ENCODE peak calls at places on chromosomes 2 and 18, in four cellular contexts. N is HepG2, W is K562, U is GM23338. Y is an unnamed sample.
A peak's percentile ranks its signal among the peaks of the same experiment; 100 is the strongest.

GRCh38 chr2:9423100-9423921 is at the start of the genes CPSF3 and ITGB1BP1:
- DNase-seq in U (peak; percentile 99), W (peak; percentile 99), N (peak; percentile 98), Y (peak; percentile 99)

GRCh38 chr2:68860111-68860510 is 11.1 kb downstream of the BMP10 start:
- DNase-seq in U (no peak), W (no peak), N (no peak), Y (no peak)

GRCh38 chr2:37180640-37181039 is 7.8 kb downstream of the SULT6B1 start:
- DNase-seq in W (no peak), U (no peak), N (no peak), Y (no peak)

GRCh38 chr2:9001229-9001628 is 2.3 kb downstream of the MBOAT2 start:
- DNase-seq in W (no peak), U (no peak), N (no peak), Y (no peak)

GRCh38 chr18:1659190-1659589 is 754.5 kb downstream of the ADCYAP1 start:
- DNase-seq in W (no peak), U (no peak), N (no peak), Y (no peak)

GRCh38 chr2:218229851-218230250 is 12.9 kb downstream of the ARPC2 start:
- DNase-seq in U (no peak), W (no peak), N (no peak), Y (no peak)

GRCh38 chr18:49613141-49613641 is 51.3 kb downstream of the LIPG start:
- DNase-seq in W (no peak), U (peak; percentile 88), N (no peak), Y (no peak)

GRCh38 chr2:216679658-216680024 is 15.7 kb downstream of the IGFBP5 start:
- DNase-seq in U (no peak), N (no peak), W (no peak), Y (no peak)

GRCh38 chr18:24197412-24197811 is 58.5 kb downstream of the CABYR start:
- DNase-seq in W (no peak), N (no peak), U (no peak), Y (no peak)

GRCh38 chr18:51028201-51028805 is 1.7 kb upstream of the SMAD4 start:
- DNase-seq in N (peak; percentile 65), W (peak; percentile 11), U (no peak), Y (peak; percentile 55)

GRCh38 chr2:121530210-121530562 is 494 bp upstream of the RNU4ATAC start:
- DNase-seq in W (peak; percentile 74), U (peak; percentile 81), N (peak; percentile 87), Y (no peak)

GRCh38 chr18:45008694-45009372 is 328.1 kb downstream of the SETBP1 start:
- DNase-seq in N (no peak), W (no peak), U (no peak), Y (no peak)

GRCh38 chr2:240186191-240186725 is 45.8 kb upstream of the OTOS start:
- DNase-seq in U (no peak), W (no peak), N (no peak), Y (no peak)

GRCh38 chr2:238119756-238120462 is 18.6 kb upstream of the KLHL30 start:
- DNase-seq in W (no peak), U (no peak), N (no peak), Y (no peak)

GRCh38 chr2:233791883-233792329 is 13.8 kb downstream of the MROH2A start:
- DNase-seq in W (no peak), N (no peak), U (no peak), Y (no peak)

GRCh38 chr2:138030459-138030858 is 66.2 kb downstream of the HNMT start:
- DNase-seq in W (no peak), N (no peak), U (no peak), Y (no peak)

GRCh38 chr18:34772887-34773286 is 62.8 kb downstream of the DTNA start:
- DNase-seq in N (no peak), U (no peak), W (no peak), Y (no peak)

GRCh38 chr2:167438206-167438605 is 549.9 kb downstream of the XIRP2 start:
- DNase-seq in N (peak; percentile 14), W (no peak), U (peak; percentile 39), Y (no peak)

GRCh38 chr2:217858519-217859466 is 144.0 kb downstream of the TNS1 start:
- DNase-seq in N (peak; percentile 16), W (no peak), U (no peak), Y (no peak)

GRCh38 chr2:168180483-168180882 is 66.9 kb downstream of the STK39 start:
- DNase-seq in N (peak; percentile 85), U (peak; percentile 78), W (no peak), Y (no peak)

GRCh38 chr2:10977003-10977402 is 65.3 kb downstream of the KCNF1 start:
- DNase-seq in N (no peak), W (peak; percentile 19), U (peak; percentile 18), Y (no peak)
- H2AFZ ChIP-seq in N (no peak overlapping the region), W (no peak overlapping the region), U (peak overlapping the region; percentile 9), Y (no peak overlapping the region)

DNA sequence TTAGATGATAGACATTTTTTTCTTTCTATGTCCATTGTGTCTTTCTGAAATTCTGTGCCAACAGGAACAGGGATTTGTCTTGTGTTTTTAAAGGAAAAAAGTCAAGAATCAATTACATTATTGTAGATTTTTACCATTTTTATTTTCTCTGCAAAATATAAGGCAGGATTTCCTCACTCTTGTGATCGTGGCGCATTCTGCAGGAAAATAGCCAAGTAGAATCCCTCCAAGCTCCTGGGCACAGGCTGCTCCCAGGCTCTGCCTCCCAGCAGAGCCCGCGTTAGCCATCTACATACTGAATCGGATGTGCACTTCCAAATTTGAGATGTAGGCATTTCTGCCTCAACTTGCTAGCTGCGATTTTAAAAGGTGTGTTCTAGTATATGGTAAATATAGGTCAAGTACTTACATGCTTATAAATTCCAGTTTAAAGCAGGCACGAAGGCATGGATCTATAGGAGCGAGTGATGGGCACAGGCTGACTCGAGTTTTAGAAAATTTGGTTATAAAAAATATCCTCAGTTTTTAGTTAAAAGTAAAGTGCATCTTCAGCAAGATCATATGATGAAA is 10.3 kb downstream of the TSHZ1 start:
- DNase-seq in N (no peak), W (no peak), U (no peak), Y (no peak)
- H3K4me1 ChIP-seq in N (peaks cover 77% of the 10 kb centered on the region), W (peaks cover 10% of the 10 kb centered on the region), U (peaks cover 4% of the 10 kb centered on the region), Y (no peaks in the 10 kb centered on the region)

DNA sequence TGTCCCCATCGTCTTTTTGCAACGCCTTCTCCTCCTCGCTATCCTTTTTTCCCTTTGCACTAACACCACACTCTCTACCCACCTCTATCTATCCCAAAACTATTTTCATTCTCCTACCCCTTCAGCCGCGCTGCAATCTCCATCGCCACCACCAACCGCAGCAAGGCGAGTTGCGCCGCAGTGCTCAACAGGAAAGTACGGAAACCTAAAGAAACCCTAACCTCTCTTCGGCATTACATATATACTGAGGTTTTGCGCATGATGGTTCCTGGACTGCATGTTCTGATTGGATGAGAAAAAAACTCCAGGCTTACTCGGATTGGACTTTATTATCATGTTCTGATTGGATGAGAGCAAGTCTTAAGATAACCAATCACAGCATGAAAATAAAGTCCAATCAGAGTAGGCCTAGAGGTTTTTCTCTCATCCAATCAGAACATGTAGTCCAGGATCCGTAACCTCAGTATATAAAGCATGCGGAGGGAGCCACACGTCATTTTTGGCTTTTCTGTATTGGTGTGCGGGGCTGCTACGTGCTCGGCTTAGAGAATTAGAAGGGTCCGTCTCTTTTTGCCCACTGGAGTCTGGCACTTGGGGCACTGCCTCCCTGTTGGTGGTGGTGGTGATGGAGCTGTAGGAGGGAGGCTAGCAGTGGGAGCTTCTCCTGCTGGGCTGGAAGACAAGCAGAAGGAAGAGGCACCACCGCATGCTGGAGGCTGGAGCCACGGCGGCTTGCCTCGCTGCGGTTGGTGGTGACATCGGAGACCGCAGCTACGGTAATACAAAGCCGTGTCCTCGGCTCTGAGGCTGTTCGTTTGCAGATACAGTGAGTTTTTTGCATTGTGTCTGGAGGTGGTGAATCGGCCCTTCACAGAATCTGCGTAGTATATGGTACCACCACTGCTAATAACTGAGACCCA is 76.1 kb downstream of the TEKT4 start:
- DNase-seq in U (no peak), N (no peak), W (no peak), Y (no peak)
- H2AFZ ChIP-seq in U (no peak overlapping the region), N (no peak overlapping the region), W (no peak overlapping the region), Y (no peak overlapping the region)

GRCh38 chr2:166284359-166284758 is 91.4 kb downstream of the SCN9A start:
- DNase-seq in U (no peak), W (no peak), N (no peak), Y (no peak)

GRCh38 chr2:166278856-166279255 is 96.9 kb downstream of the SCN9A start:
- DNase-seq in U (no peak), N (no peak), W (no peak), Y (no peak)

GRCh38 chr2:166285215-166285614 is 90.5 kb downstream of the SCN9A start:
- DNase-seq in W (no peak), U (no peak), N (no peak), Y (no peak)

GRCh38 chr2:166282178-166282577 is 93.6 kb downstream of the SCN9A start:
- DNase-seq in U (no peak), W (no peak), N (no peak), Y (no peak)
- H3K4me1 ChIP-seq in U (peaks cover 15% of the 10 kb centered on the region), W (peaks cover 3% of the 10 kb centered on the region), N (no peaks in the 10 kb centered on the region), Y (no peaks in the 10 kb centered on the region)

GRCh38 chr2:39723946-39724827 is 54.9 kb downstream of the THUMPD2 start:
- DNase-seq in N (no peak), W (no peak), U (no peak), Y (no peak)
- H2AFZ ChIP-seq in N (no peak overlapping the region), W (no peak overlapping the region), U (no peak overlapping the region), Y (no peak overlapping the region)

GRCh38 chr18:41734917-41735316 is 220.1 kb upstream of the PIK3C3 start:
- DNase-seq in N (no peak), W (no peak), U (no peak), Y (no peak)

GRCh38 chr18:41737218-41737617 is 217.8 kb upstream of the PIK3C3 start:
- DNase-seq in N (no peak), U (no peak), W (no peak), Y (no peak)

GRCh38 chr18:41732371-41732770 is 222.7 kb upstream of the PIK3C3 start:
- DNase-seq in N (no peak), U (no peak), W (no peak), Y (no peak)

GRCh38 chr18:41731887-41732286 is 223.1 kb upstream of the PIK3C3 start:
- DNase-seq in W (no peak), U (no peak), N (no peak), Y (no peak)
- H3K4me1 ChIP-seq in W (no peaks in the 10 kb centered on the region), U (peaks cover 5% of the 10 kb centered on the region), N (no peaks in the 10 kb centered on the region), Y (no peaks in the 10 kb centered on the region)

GRCh38 chr2:199581504-199581903 is 123.8 kb upstream of the SATB2 start:
- DNase-seq in U (no peak), W (no peak), N (no peak), Y (no peak)
- H2AFZ ChIP-seq in U (peak overlapping the region; percentile 74), W (no peak overlapping the region), N (no peak overlapping the region), Y (peak overlapping the region; percentile 23)

DNA sequence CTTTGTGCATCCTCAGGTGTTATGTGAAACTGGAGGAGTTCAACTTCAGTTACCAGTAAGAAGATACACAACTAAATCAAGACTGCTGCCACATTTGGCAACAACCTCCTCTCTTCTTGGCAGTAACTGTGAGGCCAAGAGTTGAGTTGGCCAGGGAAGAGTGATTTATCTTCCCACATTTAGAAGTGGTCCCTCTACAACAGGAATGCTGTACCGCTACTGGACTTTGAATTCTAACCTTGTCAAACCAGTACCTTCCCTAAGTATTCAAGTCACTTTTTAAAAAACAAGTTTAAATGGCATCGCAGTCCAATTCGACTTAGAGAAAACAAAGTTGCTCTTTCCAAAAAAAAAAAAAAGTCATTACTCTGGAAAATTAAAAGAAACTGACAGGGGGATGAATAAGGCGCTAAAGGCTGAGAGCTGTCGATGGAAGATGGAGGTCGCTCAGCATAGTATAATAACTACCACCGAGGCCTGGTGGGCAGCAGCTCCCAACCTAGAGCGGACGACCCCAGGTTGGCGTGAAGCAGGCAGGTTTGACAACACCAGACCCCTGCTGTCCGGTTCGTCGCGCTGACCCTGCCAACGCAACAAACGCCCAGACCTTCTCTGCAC is 1.0 kb downstream of the MAP4K3 start:
- DNase-seq in U (no peak), W (no peak), N (peak; percentile 49), Y (no peak)
- H3K4me1 ChIP-seq in U (peaks cover 63% of the 10 kb centered on the region), W (peaks cover 46% of the 10 kb centered on the region), N (peaks cover 70% of the 10 kb centered on the region), Y (peaks cover 22% of the 10 kb centered on the region)